ENCODE peak calls at places on chromosomes 4 and X, in ten cellular contexts. B is choroid plexus epithelial cell; F is anterior cingulate cortex; Z is activated naive CD4-positive, alpha-beta T cell treated with anti-CD3 and anti-CD28 coated beads, Interleukin-2, amount 50 U/mL, for 72 hours; W is ACHN; J is NCI-H510A treated with DMSO at 0.1 percent for 48 hours; L is KBM-7; V is neural progenitor cell; U is AG09309; D is non-pigmented ciliary epithelial cell. N is an unnamed sample.

GRCh38 chr4:143341186-143341755 is 4.6 kb downstream of the GAB1 start:
- DNase-seq in F (no peak), D (no peak), W (no peak), J (peak), U (no peak), B (no peak), Z (no peak), L (no peak), V (no peak), N (no peak)

GRCh38 chr4:79872738-79873137 is 200.3 kb downstream of the ANTXR2 start:
- DNase-seq in D (no peak), Z (no peak), L (no peak), J (no peak), F (no peak), V (no peak), W (no peak), B (no peak), U (no peak), N (no peak)

GRCh38 chrX:97401154-97401553 is 517.4 kb downstream of the RPA4 start:
- DNase-seq in B (peak), W (peak), D (no peak), U (no peak), Z (no peak), V (no peak), L (no peak), F (no peak), J (no peak), N (no peak)

GRCh38 chrX:32896132-32896531 is 315.2 kb downstream of the DMD start:
- DNase-seq in Z (no peak), V (no peak), F (no peak), L (no peak), B (no peak), U (no peak), D (no peak), W (no peak), J (no peak), N (no peak)

GRCh38 chrX:37302569-37302968 is 46.6 kb upstream of the PRRG1 start:
- DNase-seq in F (no peak), Z (no peak), D (no peak), B (peak), J (no peak), W (peak), U (no peak), L (peak), V (peak), N (no peak)

GRCh38 chr4:84753318-84753972 is 170.5 kb downstream of the CDS1 start:
- DNase-seq in D (no peak), L (peak), V (no peak), J (no peak), B (no peak), U (no peak), F (no peak), Z (no peak), W (no peak), N (no peak)

GRCh38 chr4:22485751-22486150 is 30.1 kb downstream of the ADGRA3 start:
- DNase-seq in J (no peak), W (no peak), U (peak), V (no peak), Z (no peak), F (no peak), L (no peak), B (peak), D (peak), N (no peak)

GRCh38 chr4:106530816-106531215 is 162.2 kb upstream of the GIMD1 start:
- DNase-seq in F (no peak), L (no peak), J (no peak), D (no peak), B (no peak), V (no peak), W (no peak), Z (no peak), U (peak), N (no peak)

GRCh38 chrX:23228950-23229448 is 105.7 kb upstream of the PTCHD1 start:
- DNase-seq in U (no peak), W (peak), B (no peak), L (no peak), J (no peak), F (no peak), Z (no peak), D (no peak), V (no peak), N (no peak)

GRCh38 chr4:110681381-110681780 is 58.5 kb upstream of the PITX2 start:
- DNase-seq in Z (no peak), D (no peak), U (no peak), V (no peak), B (no peak), L (no peak), J (no peak), W (no peak), F (no peak), N (no peak)

GRCh38 chr4:73533515-73534422 is 52.2 kb downstream of the AFM start:
- DNase-seq in J (no peak), F (no peak), Z (no peak), U (no peak), L (no peak), W (no peak), V (no peak), D (no peak), B (no peak), N (no peak)

GRCh38 chr4:182803235-182803634 is 114.0 kb downstream of the DCTD start:
- DNase-seq in Z (no peak), B (no peak), F (no peak), J (no peak), L (no peak), D (no peak), V (no peak), U (no peak), W (no peak), N (no peak)

GRCh38 chr4:31045724-31046318 is 325.7 kb downstream of the PCDH7 start:
- DNase-seq in U (no peak), J (peak), W (peak), Z (no peak), F (no peak), B (peak), V (no peak), L (peak), D (no peak), N (no peak)

GRCh38 chr4:82578935-82579334 is 17.1 kb upstream of the TMEM150C start:
- DNase-seq in W (no peak), F (no peak), Z (no peak), B (peak), J (no peak), L (no peak), D (no peak), V (no peak), U (no peak), N (no peak)

GRCh38 chrX:100478714-100479113 is 68.6 kb upstream of the PCDH19 start:
- DNase-seq in L (no peak), B (no peak), D (no peak), U (no peak), F (no peak), Z (no peak), J (no peak), W (no peak), V (no peak), N (no peak)

GRCh38 chr4:1309261-1310010 is 19.7 kb downstream of the MAEA start:
- DNase-seq in F (peak), V (peak), Z (no peak), U (peak), L (no peak), D (peak), B (peak), W (peak), J (no peak), N (peak)

GRCh38 chrX:121336831-121337421 is 289.5 kb downstream of the GLUD2 start:
- DNase-seq in U (no peak), Z (no peak), F (no peak), B (no peak), D (no peak), L (no peak), J (peak), W (no peak), V (no peak), N (no peak)

GRCh38 chrX:110081320-110081719 is 78.4 kb downstream of the TMEM164 start:
- DNase-seq in V (no peak), D (no peak), L (no peak), Z (no peak), B (no peak), F (no peak), J (no peak), W (no peak), U (no peak), N (no peak)

GRCh38 chr4:68267433-68267944 is 22.0 kb upstream of the TMPRSS11B start:
- DNase-seq in W (no peak), F (no peak), Z (no peak), D (peak), B (peak), U (no peak), J (no peak), L (no peak), V (no peak), N (no peak)

GRCh38 chr4:83768146-83768545 is 232.2 kb downstream of the GPAT3 start:
- DNase-seq in Z (no peak), D (no peak), J (no peak), W (no peak), B (no peak), U (no peak), F (no peak), L (no peak), V (no peak), N (no peak)

GRCh38 chrX:154695913-154696312 is 42.5 kb upstream of the CTAG2 start:
- DNase-seq in B (peak), D (no peak), U (no peak), J (no peak), F (no peak), L (no peak), Z (no peak), W (no peak), V (no peak), N (no peak)

GRCh38 chrX:20521245-20521644 is 254.5 kb upstream of the RPS6KA3 start:
- DNase-seq in Z (no peak), W (peak), D (no peak), L (no peak), V (no peak), F (no peak), B (peak), U (peak), J (no peak), N (no peak)